ENCODE peak calls at places on chromosomes 11 and 22, in five cellular contexts. M is IMR-90, Y is left colon, P is left cardiac atrium, S is head of caudate nucleus. U is an unnamed sample.

GRCh38 chr11:102389253-102389652 is 42.2 kb downstream of the BIRC2 start:
- DNase-seq in Y (no peak), P (no peak), M (no peak), S (no peak), U (no peak)

GRCh38 chr22:24426859-24427499 is 420 bp upstream of the ADORA2A start:
- DNase-seq in S (no peak), P (no peak), Y (no peak), M (no peak), U (no peak)

GRCh38 chr11:9642894-9643293 is 21.0 kb upstream of the SWAP70 start:
- DNase-seq in M (no peak), S (no peak), Y (no peak), P (no peak), U (no peak)

GRCh38 chr11:19753451-19754041 is 40.9 kb downstream of the NAV2 start:
- DNase-seq in M (peak; percentile 38), P (no peak), S (no peak), Y (no peak), U (no peak)

GRCh38 chr22:38148252-38148651 is 33.4 kb downstream of the PLA2G6 start:
- DNase-seq in P (no peak), S (no peak), Y (no peak), M (peak; percentile 66), U (no peak)

GRCh38 chr11:79087238-79087956 is 353.4 kb downstream of the TENM4 start:
- DNase-seq in M (peak; percentile 62), Y (no peak), S (no peak), P (no peak), U (no peak)

GRCh38 chr22:39898997-39899396 is 1.9 kb upstream of the GRAP2 start:
- DNase-seq in M (no peak), Y (no peak), P (no peak), S (no peak), U (no peak)

GRCh38 chr11:127675602-127676001 is 675.0 kb upstream of the KIRREL3 start:
- DNase-seq in S (no peak), P (no peak), M (peak; percentile 4), Y (no peak), U (no peak)

GRCh38 chr22:22045576-22046335 is 63.2 kb upstream of the TOP3B start:
- DNase-seq in P (no peak), S (no peak), Y (no peak), M (no peak), U (no peak)

GRCh38 chr11:116166788-116167465 is 605.9 kb downstream of the BUD13 start:
- DNase-seq in P (no peak), M (no peak), Y (no peak), S (no peak), U (no peak)

GRCh38 chr22:44247346-44247745 is 65.4 kb downstream of the SHISAL1 start:
- DNase-seq in Y (no peak), M (no peak), S (no peak), P (no peak), U (no peak)

GRCh38 chr11:114738954-114739353 is 60.6 kb downstream of the NXPE2 start:
- DNase-seq in Y (peak; percentile 62), S (peak; percentile 9), P (no peak), M (peak; percentile 49), U (no peak)

GRCh38 chr11:44860967-44861828 is 89.5 kb downstream of the TP53I11 start:
- DNase-seq in M (no peak), S (no peak), Y (no peak), P (no peak), U (no peak)

GRCh38 chr11:129933866-129934265 is 38.5 kb upstream of the NFRKB start:
- DNase-seq in Y (no peak), S (no peak), P (no peak), M (no peak), U (no peak)

GRCh38 chr11:77093056-77093891 is 9.4 kb upstream of the OMP start:
- DNase-seq in Y (peak; percentile 10), M (no peak), P (peak; percentile 21), S (no peak), U (no peak)

GRCh38 chr22:25105817-25106650 is 93.6 kb upstream of the CRYBB3 start:
- DNase-seq in P (no peak), M (no peak), Y (no peak), S (no peak), U (no peak)

GRCh38 chr22:50714631-50715179 is 23.3 kb upstream of the ACR start:
- DNase-seq in Y (no peak), S (no peak), M (no peak), P (no peak), U (no peak)

GRCh38 chr11:43998308-43998707 is 49.5 kb upstream of the ACCSL start:
- DNase-seq in P (no peak), S (no peak), Y (no peak), M (no peak), U (no peak)

GRCh38 chr11:14775897-14776296 is 116.1 kb downstream of the CYP2R1 start:
- DNase-seq in P (no peak), Y (no peak), M (no peak), S (no peak), U (no peak)